ENCODE peak calls at places on chromosomes 6 and 20, in seven cellular contexts. H is HCT116, R is uterus, Y is right lobe of liver, I is body of pancreas, D is GM12891, W is Peyer's patch. C is an unnamed sample.

GRCh38 chr20:6583134-6583738 is 184.2 kb upstream of the BMP2 start:
- DNase-seq in H (no peak), I (peak), R (no peak), D (peak), Y (peak), W (no peak), C (peak)

GRCh38 chr6:42166444-42167141 is 6.6 kb upstream of the GUCA1A start:
- DNase-seq in H (peak), D (peak), Y (peak), R (peak), I (peak), W (peak), C (peak)

GRCh38 chr20:63736893-63737689 is 627 bp downstream of the LIME1 start:
- DNase-seq in I (no peak), W (peak), D (no peak), Y (peak), H (no peak), R (no peak), C (no peak)

GRCh38 chr20:5781798-5782750 is 31.9 kb downstream of the SHLD1 start:
- DNase-seq in H (no peak), I (peak), W (no peak), Y (no peak), R (no peak), D (no peak), C (peak)

GRCh38 chr6:142746524-142746923 is 198.5 kb downstream of the HIVEP2 start:
- DNase-seq in Y (no peak), W (peak), R (no peak), D (no peak), H (no peak), I (no peak), C (peak)

GRCh38 chr6:109772961-109773431 is 81.9 kb downstream of the FIG4 start:
- DNase-seq in R (no peak), Y (peak), D (no peak), H (no peak), I (peak), W (no peak), C (no peak)

GRCh38 chr6:163998496-163998895 is 584.0 kb downstream of the QKI start:
- DNase-seq in Y (no peak), I (no peak), R (no peak), D (no peak), H (no peak), W (no peak), C (no peak)

GRCh38 chr20:60491261-60491660 is 533.0 kb downstream of the CDH26 start:
- DNase-seq in R (no peak), H (no peak), D (no peak), I (no peak), Y (no peak), W (no peak), C (no peak)

GRCh38 chr6:105747823-105748405 is 338.2 kb upstream of the PRDM1 start:
- DNase-seq in R (no peak), H (no peak), W (no peak), I (no peak), Y (no peak), D (no peak), C (no peak)

GRCh38 chr6:33095681-33096080 is 19.9 kb downstream of the HLA-DPB1 start:
- DNase-seq in W (no peak), R (no peak), D (no peak), I (no peak), H (no peak), Y (no peak), C (no peak)

GRCh38 chr6:40713002-40713719 is 126.0 kb upstream of the LRFN2 start:
- DNase-seq in D (no peak), H (no peak), I (no peak), Y (no peak), R (no peak), W (no peak), C (peak)

GRCh38 chr20:1943267-1944002 is 48.2 kb downstream of the SIRPA start:
- DNase-seq in D (no peak), R (no peak), W (no peak), I (peak), Y (no peak), H (no peak), C (no peak)

GRCh38 chr6:163726037-163726695 is 311.6 kb downstream of the QKI start:
- DNase-seq in R (no peak), D (no peak), H (no peak), W (no peak), Y (no peak), I (no peak), C (no peak)

GRCh38 chr20:1467355-1468116 is 887 bp upstream of the NSFL1C start:
- DNase-seq in D (no peak), R (no peak), W (peak), Y (no peak), I (peak), H (no peak), C (peak)

GRCh38 chr6:67897998-67898607 is 737.0 kb upstream of the ADGRB3 start:
- DNase-seq in R (no peak), Y (no peak), I (no peak), H (no peak), D (no peak), W (no peak), C (no peak)

GRCh38 chr6:100506651-100507050 is 41.9 kb upstream of the SIM1 start:
- DNase-seq in R (no peak), W (no peak), D (no peak), H (no peak), Y (no peak), I (no peak), C (no peak)

DNA sequence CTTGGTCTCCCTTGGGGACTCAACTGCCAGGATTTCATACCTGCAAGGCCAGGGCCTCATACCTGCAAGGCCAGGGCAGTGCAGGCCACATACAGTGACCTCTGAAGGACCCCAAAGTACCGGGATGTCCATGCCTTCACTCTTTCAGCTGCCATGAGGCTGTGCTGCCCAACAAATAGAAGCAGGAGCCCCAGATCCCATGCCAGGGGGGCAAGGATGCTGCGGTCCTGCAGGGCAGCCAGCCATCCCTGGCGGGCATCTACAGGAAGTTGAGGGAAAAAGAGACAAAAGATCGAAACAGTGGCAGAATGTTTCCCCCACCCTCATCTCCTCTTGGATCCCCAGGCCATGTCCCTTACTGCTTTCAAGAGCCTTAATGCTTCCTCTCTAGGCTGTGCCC is 799 bp downstream of the NRM start:
- DNase-seq in R (no peak), Y (peak), H (no peak), W (no peak), I (no peak), D (no peak), C (no peak)
- TF ChIP-seq POLR2A in R (no peak), Y (no peak), H (no peak), W (no peak), I (no peak), D (no peak), C (no peak)

GRCh38 chr6:37049990-37050853 is 44.8 kb downstream of the FGD2 start:
- DNase-seq in Y (peak), R (no peak), H (no peak), I (peak), D (peak), W (peak), C (peak)
- TF ChIP-seq POLR2A in Y (no peak), R (no peak), H (no peak), I (no peak), D (no peak), W (no peak), C (no peak)

DNA sequence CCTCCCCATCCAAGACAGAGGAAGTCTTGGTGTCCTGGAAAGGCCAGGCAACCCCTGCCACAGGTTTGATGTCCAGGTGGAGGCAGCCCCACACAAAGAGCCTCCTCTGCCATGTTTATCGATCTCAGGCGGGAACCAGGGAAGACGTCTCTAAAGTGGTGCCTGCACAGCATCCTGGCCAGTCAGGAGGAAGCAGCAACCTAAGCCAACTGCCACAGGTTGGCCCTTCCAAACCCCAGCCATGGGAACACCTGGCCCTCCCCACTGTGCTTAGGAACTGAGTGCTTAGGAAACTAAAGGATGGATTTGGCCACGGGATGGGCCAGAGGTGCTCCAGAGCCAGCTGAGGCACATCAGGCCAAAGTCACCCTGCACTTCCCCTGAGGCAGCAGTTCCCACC is 56.9 kb downstream of the CSE1L start:
- DNase-seq in H (no peak), I (no peak), Y (no peak), R (no peak), D (no peak), W (no peak), C (no peak)
- TF ChIP-seq POLR2A in H (no peak), I (no peak), Y (no peak), R (no peak), D (no peak), W (no peak), C (no peak)

DNA sequence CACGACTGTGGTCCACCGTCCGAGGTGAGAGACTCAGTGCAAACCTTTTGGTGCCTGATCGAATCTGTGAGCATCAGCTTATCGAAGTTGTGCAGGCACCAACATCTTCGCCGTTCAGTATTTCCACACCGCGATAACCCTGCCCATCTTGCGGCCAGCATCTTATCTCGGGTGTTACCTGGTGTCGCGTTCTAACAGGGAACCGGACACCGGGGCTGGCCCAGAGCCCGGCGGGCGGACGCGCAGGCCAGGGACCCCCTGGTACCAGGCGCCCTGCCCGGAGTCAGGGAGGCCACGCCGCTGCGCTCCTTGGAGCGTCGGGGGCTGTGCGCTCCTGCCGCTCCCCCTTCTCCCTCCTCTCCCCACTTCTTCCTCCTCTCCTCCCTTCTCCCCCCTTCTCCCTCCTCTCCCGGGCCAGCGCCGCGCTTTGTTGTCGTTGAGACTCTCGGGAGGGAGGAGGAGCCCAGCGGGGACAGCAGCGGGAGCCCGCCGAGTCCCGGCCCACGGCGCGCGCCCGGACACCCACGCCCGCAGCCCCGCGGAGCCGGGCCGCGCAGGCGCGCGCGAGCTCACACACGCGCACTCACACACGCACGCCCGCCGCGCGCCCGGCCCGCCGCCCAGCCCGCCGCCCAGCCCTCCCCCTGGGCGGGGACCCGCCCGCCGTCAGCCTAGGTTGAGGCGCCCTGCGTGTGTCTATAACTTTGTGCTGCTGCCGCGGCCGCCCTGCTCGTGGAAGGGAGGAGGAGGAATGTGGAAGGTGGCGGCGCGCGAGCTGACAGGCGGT is 1.4 kb upstream of the FOXO3 start:
- DNase-seq in D (peak), I (peak), H (no peak), R (peak), W (peak), Y (peak), C (peak)
- TF ChIP-seq POLR2A in D (no peak), I (peak), H (peak), R (peak), W (peak), Y (peak), C (peak)

GRCh38 chr6:30685977-30686907 is at the start of gene PPP1R18:
- DNase-seq in Y (peak), R (peak), I (peak), W (peak), H (no peak), D (peak), C (no peak)
- TF ChIP-seq POLR2A in Y (no peak), R (peak), I (peak), W (no peak), H (no peak), D (no peak), C (no peak)

GRCh38 chr6:125944434-125944816 is 12.1 kb upstream of the HINT3 start:
- DNase-seq in R (peak), H (no peak), Y (peak), I (peak), D (no peak), W (no peak), C (peak)

GRCh38 chr6:125945378-125946141 is 11.0 kb upstream of the HINT3 start:
- DNase-seq in W (no peak), D (no peak), Y (no peak), R (no peak), H (no peak), I (no peak), C (peak)

GRCh38 chr6:125943528-125944433 is 12.8 kb upstream of the HINT3 start:
- DNase-seq in W (no peak), I (no peak), Y (no peak), H (no peak), D (no peak), R (no peak), C (peak)

GRCh38 chr6:125942677-125943527 is 13.7 kb upstream of the HINT3 start:
- DNase-seq in R (no peak), Y (no peak), D (no peak), W (no peak), H (no peak), I (peak), C (peak)

DNA sequence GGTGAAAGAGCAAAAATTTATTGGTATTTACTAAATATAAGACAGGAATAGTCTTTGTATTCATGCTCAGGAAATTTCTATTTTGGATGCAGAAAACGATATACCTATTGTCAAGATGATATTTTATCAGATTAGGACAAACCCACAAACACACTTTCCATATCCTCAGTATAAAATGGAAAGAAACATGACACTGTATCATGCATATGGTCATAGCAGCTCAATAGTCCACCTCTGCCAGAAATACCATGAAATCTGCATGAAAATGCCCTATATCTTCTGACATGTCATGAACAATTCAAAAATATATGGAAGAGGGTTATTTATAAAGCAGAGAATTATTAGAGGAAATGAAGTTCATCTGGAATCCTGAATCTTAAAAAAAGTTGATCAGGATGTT is 11.7 kb upstream of the HINT3 start:
- DNase-seq in Y (no peak), I (no peak), D (no peak), H (no peak), R (no peak), W (no peak), C (no peak)
- TF ChIP-seq POLR2A in Y (no peak), I (no peak), D (no peak), H (no peak), R (no peak), W (no peak), C (no peak)